ENCODE peak calls at places on chromosomes 12 and 14, in six cellular contexts. B is stimulated activated naive CD4-positive, alpha-beta T cell treated with Interleukin-2 at 50 U/mL for 16 hours; F is gastrocnemius medialis; N is NCI-H1436; H is NCI-H2081; R is NCI-H1105 treated with DMSO at 0.1 percent for 48 hours. Q is an unnamed sample.

GRCh38 chr12:87930033-87930432 is 99.2 kb downstream of the C12orf50 start:
- DNase-seq in B (no peak), F (no peak), N (no peak), H (no peak), R (no peak), Q (no peak)

GRCh38 chr12:56839489-56840442 is 76.6 kb downstream of the HSD17B6 start:
- DNase-seq in B (no peak), F (no peak), N (no peak), H (no peak), R (peak; percentile 10), Q (peak; percentile 49)

GRCh38 chr14:70894868-70895267 is 12.4 kb upstream of the PCNX1 start:
- DNase-seq in B (peak; percentile 8), F (no peak), N (no peak), H (no peak), R (no peak), Q (no peak)

GRCh38 chr14:21978184-21978998 is 304.8 kb upstream of the OR4E1 start:
- DNase-seq in B (peak; percentile 36), F (no peak), N (peak; percentile 1), H (no peak), R (peak; percentile 44), Q (peak; percentile 18)

GRCh38 chr12:15858348-15858747 is 23.8 kb upstream of the STRAP start:
- DNase-seq in B (no peak), F (no peak), N (no peak), H (no peak), R (no peak), Q (peak; percentile 21)

GRCh38 chr14:92551066-92551841 is 37.7 kb downstream of the RIN3 start:
- DNase-seq in B (no peak), F (no peak), N (no peak), H (no peak), R (no peak), Q (no peak)

GRCh38 chr12:28865776-28866175 is 283.3 kb upstream of the FAR2 start:
- DNase-seq in B (no peak), F (no peak), N (no peak), H (no peak), R (no peak), Q (no peak)

GRCh38 chr12:127515941-127516340 is 751.0 kb upstream of the TMEM132C start:
- DNase-seq in B (no peak), F (no peak), N (no peak), H (no peak), R (no peak), Q (no peak)

GRCh38 chr12:99959549-99960170 is 25.1 kb downstream of the ANKS1B start:
- DNase-seq in B (no peak), F (no peak), N (no peak), H (no peak), R (peak; percentile 56), Q (peak; percentile 58)

GRCh38 chr12:108214486-108214885 is 85.4 kb downstream of the WSCD2 start:
- DNase-seq in B (no peak), F (no peak), N (no peak), H (no peak), R (no peak), Q (no peak)

GRCh38 chr12:58602736-58603135 is 317.6 kb downstream of the LRIG3 start:
- DNase-seq in B (no peak), F (no peak), N (no peak), H (no peak), R (no peak), Q (no peak)

GRCh38 chr12:116980083-116980482 is 69.3 kb downstream of the FBXW8 start:
- DNase-seq in B (no peak), F (no peak), N (no peak), H (no peak), R (no peak), Q (no peak)

GRCh38 chr12:75951399-75952228 is 80.0 kb downstream of the PHLDA1 start:
- DNase-seq in B (no peak), F (no peak), N (no peak), H (no peak), R (no peak), Q (no peak)

GRCh38 chr14:31877333-31877798 is 199.7 kb upstream of the ARHGAP5 start:
- DNase-seq in B (no peak), F (no peak), N (no peak), H (no peak), R (no peak), Q (no peak)

GRCh38 chr14:74955229-74955999 is at the start of gene PGF:
- DNase-seq in B (no peak), F (no peak), N (no peak), H (peak; percentile 37), R (peak; percentile 39), Q (peak; percentile 63)

GRCh38 chr12:85831327-85831990 is 4.8 kb downstream of the RASSF9 start:
- DNase-seq in B (no peak), F (no peak), N (no peak), H (no peak), R (peak; percentile 44), Q (no peak)

GRCh38 chr12:52533686-52534470 is 13.7 kb upstream of the KRT5 start:
- DNase-seq in B (no peak), F (no peak), N (no peak), H (no peak), R (no peak), Q (no peak)

GRCh38 chr12:131784909-131785762 is 43.1 kb upstream of the MMP17 start:
- DNase-seq in B (no peak), F (no peak), N (no peak), H (no peak), R (no peak), Q (no peak)

GRCh38 chr12:119115296-119115905 is 63.3 kb upstream of the HSPB8 start:
- DNase-seq in B (no peak), F (no peak), N (peak; percentile 33), H (peak; percentile 38), R (peak; percentile 65), Q (peak; percentile 58)

GRCh38 chr12:27523305-27523641 is 733 bp upstream of the PPFIBP1 start:
- DNase-seq in B (no peak), F (no peak), N (no peak), H (no peak), R (no peak), Q (no peak)

GRCh38 chr14:20690848-20691640 is 2.5 kb downstream of the ANG start:
- DNase-seq in B (peak; percentile 4), F (no peak), N (peak; percentile 13), H (peak; percentile 67), R (peak; percentile 86), Q (peak; percentile 36)

GRCh38 chr14:93970589-93970966 is 5.8 kb downstream of the ASB2 start:
- DNase-seq in B (peak; percentile 72), F (no peak), N (no peak), H (no peak), R (no peak), Q (peak; percentile 8)

GRCh38 chr12:53049582-53050318 is at the start of gene TNS2:
- DNase-seq in B (no peak), F (peak; percentile 91), N (no peak), H (peak; percentile 34), R (no peak), Q (peak; percentile 48)

GRCh38 chr12:68012712-68013111 is 23.5 kb downstream of the IFNG-AS1 start:
- DNase-seq in B (no peak), F (no peak), N (peak; percentile 34), H (no peak), R (no peak), Q (no peak)

GRCh38 chr14:84435820-84436326 is 1094.1 kb upstream of the FLRT2 start:
- DNase-seq in B (no peak), F (no peak), N (no peak), H (no peak), R (no peak), Q (no peak)

GRCh38 chr12:31265722-31266121 is 60.2 kb downstream of the SINHCAF start:
- DNase-seq in B (no peak), F (no peak), N (no peak), H (no peak), R (no peak), Q (no peak)

GRCh38 chr14:37060496-37061260 is 111.7 kb downstream of the SLC25A21 start:
- DNase-seq in B (no peak), F (no peak), N (no peak), H (no peak), R (peak; percentile 17), Q (peak; percentile 39)

GRCh38 chr14:81276699-81277069 is 55.9 kb upstream of the GTF2A1 start:
- DNase-seq in B (no peak), F (no peak), N (no peak), H (no peak), R (no peak), Q (no peak)

GRCh38 chr12:28622416-28622815 is 432.2 kb downstream of the CCDC91 start:
- DNase-seq in B (no peak), F (no peak), N (no peak), H (no peak), R (no peak), Q (no peak)